ENCODE peak calls at places on chromosomes 7 and 10, in eight cellular contexts. L, I, T, A, S, J, Z and G are unnamed samples.

GRCh38 chr7:5437987-5438386 is 14.4 kb upstream of the TNRC18 start:
- DNase-seq in S (no peak), Z (no peak), A (no peak), J (no peak), T (no peak), L (no peak), I (no peak), G (no peak)

GRCh38 chr7:45187946-45188411 is 30.4 kb downstream of the RAMP3 start:
- DNase-seq in T (no peak), S (peak; percentile 54), L (no peak), I (no peak), Z (peak; percentile 23), J (no peak), A (no peak), G (no peak)

GRCh38 chr10:131825150-131825907 is 75.5 kb upstream of the PPP2R2D start:
- DNase-seq in A (no peak), I (no peak), S (peak; percentile 46), T (no peak), J (no peak), L (no peak), Z (no peak), G (no peak)

GRCh38 chr7:22121702-22122474 is 176.2 kb upstream of the CDCA7L start:
- DNase-seq in Z (no peak), S (no peak), A (no peak), L (no peak), I (no peak), J (no peak), T (no peak), G (no peak)

GRCh38 chr10:51896849-51897248 is 197.5 kb upstream of the CSTF2T start:
- DNase-seq in L (no peak), Z (no peak), I (no peak), J (no peak), T (no peak), A (no peak), S (no peak), G (no peak)

GRCh38 chr7:45267262-45267661 is 109.7 kb downstream of the RAMP3 start:
- DNase-seq in I (no peak), J (no peak), L (no peak), S (no peak), Z (no peak), A (no peak), T (no peak), G (no peak)

GRCh38 chr7:157668221-157668883 is 331.5 kb downstream of the DNAJB6 start:
- DNase-seq in A (no peak), I (no peak), J (no peak), Z (no peak), L (no peak), T (no peak), S (peak; percentile 51), G (no peak)

GRCh38 chr7:99997545-99998137 is 17.8 kb upstream of the ZKSCAN1 start:
- DNase-seq in A (peak; percentile 58), T (peak; percentile 10), Z (peak; percentile 73), I (peak; percentile 58), L (peak; percentile 57), J (no peak), S (no peak), G (no peak)

GRCh38 chr7:117640465-117640864 is 160.6 kb downstream of the CFTR start:
- DNase-seq in Z (no peak), J (no peak), L (no peak), I (no peak), A (no peak), S (no peak), T (no peak), G (no peak)

GRCh38 chr10:130719447-130719752 is 583.2 kb downstream of the GLRX3 start:
- DNase-seq in A (no peak), T (no peak), J (no peak), S (no peak), Z (no peak), I (no peak), L (no peak), G (no peak)

GRCh38 chr7:108294595-108294994 is 161.6 kb downstream of the NRCAM start:
- DNase-seq in S (no peak), J (no peak), I (no peak), L (peak; percentile 56), Z (no peak), A (no peak), T (no peak), G (no peak)

GRCh38 chr7:74403521-74404387 is 50.0 kb upstream of the GTF2IRD1 start:
- DNase-seq in A (no peak), Z (no peak), J (no peak), L (no peak), T (no peak), I (no peak), S (no peak), G (no peak)

GRCh38 chr10:34272316-34272715 is 542.8 kb downstream of the PARD3 start:
- DNase-seq in L (no peak), I (no peak), Z (no peak), A (no peak), S (no peak), T (no peak), J (no peak), G (no peak)

GRCh38 chr10:133129854-133130495 is 30.0 kb upstream of the KNDC1 start:
- DNase-seq in I (no peak), L (no peak), A (no peak), Z (no peak), T (no peak), S (peak; percentile 49), J (no peak), G (no peak)

GRCh38 chr7:150675714-150676113 is 9.8 kb upstream of the GIMAP2 start:
- DNase-seq in Z (no peak), J (no peak), T (no peak), A (no peak), S (no peak), L (no peak), I (no peak), G (no peak)

GRCh38 chr7:2920956-2921708 is 77.0 kb upstream of the GNA12 start:
- DNase-seq in T (no peak), L (no peak), I (no peak), A (no peak), S (no peak), J (no peak), Z (no peak), G (no peak)

GRCh38 chr10:98858525-98858924 is 377.1 kb downstream of the HPSE2 start:
- DNase-seq in S (no peak), Z (no peak), J (no peak), A (no peak), I (no peak), T (no peak), L (no peak), G (no peak)

GRCh38 chr7:2966466-2967078 is 77.1 kb downstream of the CARD11 start:
- DNase-seq in T (no peak), J (no peak), L (no peak), A (no peak), Z (no peak), S (peak; percentile 24), I (peak; percentile 2), G (no peak)

GRCh38 chr7:20301311-20301939 is 29.3 kb upstream of the ITGB8 start:
- DNase-seq in A (no peak), S (no peak), Z (no peak), L (no peak), I (no peak), T (no peak), J (no peak), G (no peak)

GRCh38 chr7:44222776-44223261 is 22.0 kb downstream of the YKT6 start:
- DNase-seq in Z (no peak), A (no peak), S (peak; percentile 61), J (no peak), L (no peak), I (no peak), T (no peak), G (no peak)